ENCODE peak calls at places on chromosomes 2 and 18, in ten cellular contexts. One of them, this sample, is unnamed.

GRCh38 chr2:17416891-17417391 is 101.3 kb downstream of the RAD51AP2 start:
- DNase-seq in GM23338: no peak
- DNase-seq in Calu3: no peak
- DNase-seq in AG04450: peak
- DNase-seq in MCF 10A: peak
- DNase-seq in fibroblast of mammary gland: peak
- DNase-seq in fibroblast of lung: peak
- DNase-seq in mammary epithelial cell: peak
- DNase-seq in fibroblast of villous mesenchyme: peak
- DNase-seq in GM06990: no peak
- DNase-seq in this sample: peak

GRCh38 chr18:35290070-35290735 is at the start of gene ZSCAN30:
- DNase-seq in Calu3: peak
- DNase-seq in GM06990: peak
- DNase-seq in MCF 10A: peak
- DNase-seq in AG04450: peak
- DNase-seq in fibroblast of mammary gland: peak
- DNase-seq in GM23338: peak
- DNase-seq in fibroblast of villous mesenchyme: peak
- DNase-seq in fibroblast of lung: peak
- DNase-seq in mammary epithelial cell: peak
- DNase-seq in this sample: peak

GRCh38 chr18:74532511-74533025 is 1.7 kb upstream of the CNDP1 start:
- DNase-seq in MCF 10A: no peak
- DNase-seq in GM06990: no peak
- DNase-seq in GM23338: no peak
- DNase-seq in fibroblast of lung: no peak
- DNase-seq in fibroblast of mammary gland: no peak
- DNase-seq in Calu3: no peak
- DNase-seq in fibroblast of villous mesenchyme: no peak
- DNase-seq in AG04450: no peak
- DNase-seq in mammary epithelial cell: no peak
- DNase-seq in this sample: no peak

GRCh38 chr2:7557376-7557775 is 640.2 kb downstream of the RNF144A start:
- DNase-seq in mammary epithelial cell: no peak
- DNase-seq in fibroblast of villous mesenchyme: no peak
- DNase-seq in AG04450: no peak
- DNase-seq in fibroblast of lung: peak
- DNase-seq in fibroblast of mammary gland: no peak
- DNase-seq in MCF 10A: no peak
- DNase-seq in GM06990: no peak
- DNase-seq in Calu3: no peak
- DNase-seq in GM23338: no peak
- DNase-seq in this sample: peak

GRCh38 chr2:16635796-16636699 is 29.6 kb downstream of the CYRIA start:
- DNase-seq in AG04450: no peak
- DNase-seq in MCF 10A: no peak
- DNase-seq in Calu3: no peak
- DNase-seq in GM23338: peak
- DNase-seq in fibroblast of villous mesenchyme: no peak
- DNase-seq in fibroblast of lung: peak
- DNase-seq in mammary epithelial cell: no peak
- DNase-seq in fibroblast of mammary gland: peak
- DNase-seq in GM06990: no peak
- DNase-seq in this sample: no peak

GRCh38 chr2:8906208-8906607 is 68.8 kb upstream of the KIDINS220 start:
- DNase-seq in fibroblast of lung: peak
- DNase-seq in GM23338: no peak
- DNase-seq in AG04450: no peak
- DNase-seq in fibroblast of mammary gland: peak
- DNase-seq in fibroblast of villous mesenchyme: peak
- DNase-seq in mammary epithelial cell: peak
- DNase-seq in MCF 10A: peak
- DNase-seq in Calu3: peak
- DNase-seq in GM06990: no peak
- DNase-seq in this sample: no peak

GRCh38 chr2:3457524-3458395 is 61.6 kb downstream of the ADI1 start:
- DNase-seq in GM06990: no peak
- DNase-seq in GM23338: no peak
- DNase-seq in AG04450: no peak
- DNase-seq in fibroblast of villous mesenchyme: no peak
- DNase-seq in MCF 10A: no peak
- DNase-seq in fibroblast of lung: no peak
- DNase-seq in mammary epithelial cell: no peak
- DNase-seq in fibroblast of mammary gland: no peak
- DNase-seq in Calu3: no peak
- DNase-seq in this sample: no peak

GRCh38 chr2:12978058-12978835 is 261.5 kb downstream of the TRIB2 start:
- DNase-seq in Calu3: no peak
- DNase-seq in GM23338: no peak
- DNase-seq in mammary epithelial cell: no peak
- DNase-seq in GM06990: no peak
- DNase-seq in AG04450: no peak
- DNase-seq in fibroblast of mammary gland: peak
- DNase-seq in MCF 10A: no peak
- DNase-seq in fibroblast of lung: no peak
- DNase-seq in fibroblast of villous mesenchyme: no peak
- DNase-seq in this sample: peak

GRCh38 chr2:69911985-69912563 is 2.8 kb upstream of the MXD1 start:
- DNase-seq in fibroblast of mammary gland: peak
- DNase-seq in fibroblast of lung: peak
- DNase-seq in GM23338: peak
- DNase-seq in Calu3: no peak
- DNase-seq in GM06990: no peak
- DNase-seq in fibroblast of villous mesenchyme: peak
- DNase-seq in AG04450: no peak
- DNase-seq in MCF 10A: peak
- DNase-seq in mammary epithelial cell: peak
- DNase-seq in this sample: peak

GRCh38 chr2:55490554-55490953 is 29.0 kb upstream of the CFAP36 start:
- DNase-seq in fibroblast of lung: peak
- DNase-seq in MCF 10A: peak
- DNase-seq in GM23338: peak
- DNase-seq in AG04450: peak
- DNase-seq in Calu3: no peak
- DNase-seq in GM06990: no peak
- DNase-seq in fibroblast of mammary gland: peak
- DNase-seq in fibroblast of villous mesenchyme: peak
- DNase-seq in mammary epithelial cell: peak
- DNase-seq in this sample: peak

GRCh38 chr2:88600038-88600465 is 27.2 kb downstream of the EIF2AK3 start:
- DNase-seq in fibroblast of villous mesenchyme: peak
- DNase-seq in GM06990: peak
- DNase-seq in Calu3: peak
- DNase-seq in AG04450: peak
- DNase-seq in fibroblast of lung: peak
- DNase-seq in fibroblast of mammary gland: peak
- DNase-seq in MCF 10A: peak
- DNase-seq in GM23338: peak
- DNase-seq in mammary epithelial cell: peak
- DNase-seq in this sample: peak

GRCh38 chr2:10038716-10039115 is 4.6 kb upstream of the KLF11 start:
- DNase-seq in GM23338: no peak
- DNase-seq in fibroblast of lung: no peak
- DNase-seq in AG04450: no peak
- DNase-seq in Calu3: no peak
- DNase-seq in GM06990: no peak
- DNase-seq in fibroblast of villous mesenchyme: no peak
- DNase-seq in MCF 10A: no peak
- DNase-seq in mammary epithelial cell: no peak
- DNase-seq in fibroblast of mammary gland: peak
- DNase-seq in this sample: peak

GRCh38 chr2:725464-725863 is 48.3 kb upstream of the TMEM18 start:
- DNase-seq in GM23338: no peak
- DNase-seq in mammary epithelial cell: no peak
- DNase-seq in fibroblast of mammary gland: no peak
- DNase-seq in fibroblast of lung: no peak
- DNase-seq in Calu3: no peak
- DNase-seq in AG04450: no peak
- DNase-seq in GM06990: no peak
- DNase-seq in fibroblast of villous mesenchyme: no peak
- DNase-seq in MCF 10A: no peak
- DNase-seq in this sample: no peak

GRCh38 chr2:150075831-150076230 is 411.6 kb downstream of the RND3 start:
- DNase-seq in fibroblast of mammary gland: peak
- DNase-seq in fibroblast of lung: peak
- DNase-seq in GM06990: no peak
- DNase-seq in MCF 10A: no peak
- DNase-seq in fibroblast of villous mesenchyme: no peak
- DNase-seq in mammary epithelial cell: peak
- DNase-seq in Calu3: no peak
- DNase-seq in AG04450: peak
- DNase-seq in GM23338: no peak
- DNase-seq in this sample: peak

GRCh38 chr2:212959469-212960117 is 191.8 kb downstream of the IKZF2 start:
- DNase-seq in MCF 10A: no peak
- DNase-seq in GM23338: no peak
- DNase-seq in AG04450: no peak
- DNase-seq in fibroblast of villous mesenchyme: no peak
- DNase-seq in Calu3: no peak
- DNase-seq in fibroblast of lung: peak
- DNase-seq in fibroblast of mammary gland: no peak
- DNase-seq in GM06990: no peak
- DNase-seq in mammary epithelial cell: no peak
- DNase-seq in this sample: no peak

GRCh38 chr2:230861564-230862255 is 3.0 kb upstream of the ITM2C start:
- DNase-seq in MCF 10A: no peak
- DNase-seq in fibroblast of lung: no peak
- DNase-seq in GM23338: peak
- DNase-seq in fibroblast of mammary gland: no peak
- DNase-seq in Calu3: no peak
- DNase-seq in GM06990: peak
- DNase-seq in AG04450: no peak
- DNase-seq in mammary epithelial cell: no peak
- DNase-seq in fibroblast of villous mesenchyme: no peak
- DNase-seq in this sample: no peak

DNA sequence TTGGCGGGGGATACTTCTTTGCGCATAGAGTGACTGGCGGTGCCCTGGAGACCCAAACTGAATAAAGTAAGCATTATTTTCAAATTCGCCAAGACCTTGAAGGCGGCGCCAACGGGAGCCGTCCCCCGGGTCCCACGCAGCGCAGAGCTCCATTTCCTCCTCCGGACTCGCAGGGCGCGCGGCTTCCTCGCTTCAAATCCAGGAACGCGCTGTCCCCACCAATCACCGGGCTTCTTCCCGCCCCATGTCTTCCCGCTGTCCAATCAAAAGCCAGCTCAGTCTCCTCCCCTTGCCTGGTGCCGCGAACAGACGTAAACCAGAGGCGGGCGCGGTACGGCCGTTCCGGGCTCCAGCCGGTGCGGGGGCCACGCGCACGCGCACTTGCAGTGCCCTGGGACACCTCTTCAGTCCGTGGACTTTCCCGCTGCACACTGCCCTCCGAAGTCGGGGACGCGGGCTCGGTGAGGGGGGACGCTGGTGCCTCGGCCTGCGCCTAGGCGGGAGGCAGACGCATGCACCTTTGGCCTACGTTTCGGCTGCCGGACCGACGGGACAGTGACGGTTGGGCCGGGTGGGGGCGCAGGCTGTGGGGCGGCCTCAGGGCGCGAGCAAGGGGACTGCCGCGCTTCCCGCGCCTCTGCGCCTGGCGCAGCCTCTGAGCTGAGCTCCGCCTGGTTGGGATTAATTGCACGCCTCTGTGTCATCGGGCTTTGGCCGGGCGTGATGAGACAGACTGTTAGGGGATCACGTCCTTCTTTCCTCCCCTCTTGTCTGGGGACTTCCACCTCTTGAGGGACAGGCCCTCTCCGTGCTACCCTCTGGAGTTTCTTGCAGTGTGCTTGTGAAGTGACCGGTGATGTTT is at the start of gene CEP192:
- DNase-seq in MCF 10A: peak
- DNase-seq in GM06990: peak
- DNase-seq in Calu3: peak
- DNase-seq in AG04450: peak
- DNase-seq in fibroblast of mammary gland: peak
- DNase-seq in mammary epithelial cell: peak
- DNase-seq in fibroblast of lung: peak
- DNase-seq in GM23338: peak
- DNase-seq in fibroblast of villous mesenchyme: peak
- DNase-seq in this sample: peak
- TF ChIP-seq CTCF in MCF 10A: no peak
- TF ChIP-seq CTCF in GM06990: peak
- TF ChIP-seq CTCF in Calu3: no peak
- TF ChIP-seq CTCF in AG04450: no peak
- TF ChIP-seq CTCF in fibroblast of mammary gland: no peak
- TF ChIP-seq CTCF in mammary epithelial cell: peak
- TF ChIP-seq CTCF in fibroblast of lung: no peak
- TF ChIP-seq CTCF in GM23338: no peak
- TF ChIP-seq CTCF in fibroblast of villous mesenchyme: peak
- TF ChIP-seq CTCF in this sample: no peak

GRCh38 chr2:42863751-42864150 is 71.4 kb upstream of the HAAO start:
- DNase-seq in Calu3: no peak
- DNase-seq in fibroblast of lung: no peak
- DNase-seq in AG04450: no peak
- DNase-seq in GM06990: no peak
- DNase-seq in mammary epithelial cell: no peak
- DNase-seq in fibroblast of mammary gland: no peak
- DNase-seq in MCF 10A: no peak
- DNase-seq in fibroblast of villous mesenchyme: no peak
- DNase-seq in GM23338: no peak
- DNase-seq in this sample: no peak
- TF ChIP-seq CTCF in Calu3: no peak
- TF ChIP-seq CTCF in fibroblast of lung: no peak
- TF ChIP-seq CTCF in AG04450: no peak
- TF ChIP-seq CTCF in GM06990: no peak
- TF ChIP-seq CTCF in mammary epithelial cell: no peak
- TF ChIP-seq CTCF in fibroblast of mammary gland: no peak
- TF ChIP-seq CTCF in MCF 10A: no peak
- TF ChIP-seq CTCF in fibroblast of villous mesenchyme: no peak
- TF ChIP-seq CTCF in GM23338: no peak
- TF ChIP-seq CTCF in this sample: no peak

GRCh38 chr2:43324589-43325447 is 98.4 kb upstream of the ZFP36L2 start:
- DNase-seq in fibroblast of mammary gland: peak
- DNase-seq in fibroblast of villous mesenchyme: no peak
- DNase-seq in Calu3: no peak
- DNase-seq in MCF 10A: no peak
- DNase-seq in GM06990: no peak
- DNase-seq in GM23338: no peak
- DNase-seq in AG04450: no peak
- DNase-seq in fibroblast of lung: peak
- DNase-seq in mammary epithelial cell: peak
- DNase-seq in this sample: no peak
- TF ChIP-seq CTCF in fibroblast of mammary gland: no peak
- TF ChIP-seq CTCF in fibroblast of villous mesenchyme: no peak
- TF ChIP-seq CTCF in Calu3: no peak
- TF ChIP-seq CTCF in MCF 10A: no peak
- TF ChIP-seq CTCF in GM06990: no peak
- TF ChIP-seq CTCF in GM23338: no peak
- TF ChIP-seq CTCF in AG04450: no peak
- TF ChIP-seq CTCF in fibroblast of lung: no peak
- TF ChIP-seq CTCF in mammary epithelial cell: no peak
- TF ChIP-seq CTCF in this sample: no peak

DNA sequence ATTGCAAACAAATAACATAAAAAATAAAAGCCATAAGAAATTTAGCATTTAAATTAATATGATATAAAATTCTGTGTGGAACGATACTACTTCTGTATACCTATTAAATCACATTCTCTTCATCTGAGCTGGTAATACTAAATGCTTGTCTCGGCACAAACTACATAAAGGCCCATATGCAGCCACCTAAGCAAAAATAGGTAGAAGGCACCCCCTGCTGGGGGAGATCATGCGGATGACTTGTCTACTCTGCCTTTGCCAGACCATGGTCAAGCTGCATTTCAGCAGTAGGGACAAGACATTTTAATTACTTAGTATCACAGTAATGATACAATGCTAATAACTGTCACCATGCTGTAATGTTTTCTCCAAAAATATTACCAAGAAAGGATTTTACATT is 108.0 kb downstream of the CDH19 start:
- DNase-seq in Calu3: peak
- DNase-seq in fibroblast of lung: peak
- DNase-seq in AG04450: no peak
- DNase-seq in mammary epithelial cell: peak
- DNase-seq in MCF 10A: peak
- DNase-seq in fibroblast of villous mesenchyme: peak
- DNase-seq in fibroblast of mammary gland: peak
- DNase-seq in GM23338: peak
- DNase-seq in GM06990: no peak
- DNase-seq in this sample: no peak
- TF ChIP-seq CTCF in Calu3: peak
- TF ChIP-seq CTCF in fibroblast of lung: no peak
- TF ChIP-seq CTCF in AG04450: no peak
- TF ChIP-seq CTCF in mammary epithelial cell: peak
- TF ChIP-seq CTCF in MCF 10A: peak
- TF ChIP-seq CTCF in fibroblast of villous mesenchyme: no peak
- TF ChIP-seq CTCF in fibroblast of mammary gland: no peak
- TF ChIP-seq CTCF in GM23338: peak
- TF ChIP-seq CTCF in GM06990: peak
- TF ChIP-seq CTCF in this sample: no peak